ENCODE peak calls at places on chromosomes 2 and 18, in six cellular contexts. G is lung, T is AG10803, X is cardiac fibroblast, A is A549, E is kidney epithelial cell. S is an unnamed sample.

GRCh38 chr2:3608373-3609278 is 13.7 kb downstream of the COLEC11 start:
- DNase-seq in G (no peak), T (no peak), X (no peak), A (no peak), E (no peak), S (no peak)

GRCh38 chr2:130387804-130388203 is 31.9 kb downstream of the PTPN18 start:
- DNase-seq in G (no peak), T (no peak), X (peak), A (no peak), E (no peak), S (no peak)

GRCh38 chr2:128301501-128301966 is 17.1 kb downstream of the HS6ST1 start:
- DNase-seq in G (no peak), T (peak), X (peak), A (no peak), E (peak), S (peak)

GRCh38 chr2:68987051-68987503 is 12.6 kb downstream of the GKN1 start:
- DNase-seq in G (no peak), T (no peak), X (peak), A (no peak), E (no peak), S (no peak)

GRCh38 chr18:22465859-22466602 is 48.3 kb upstream of the CTAGE1 start:
- DNase-seq in G (peak), T (peak), X (peak), A (peak), E (peak), S (peak)

GRCh38 chr2:188668017-188668663 is 306.0 kb upstream of the COL3A1 start:
- DNase-seq in G (peak), T (peak), X (peak), A (no peak), E (no peak), S (peak)

GRCh38 chr2:11698009-11698922 is 28.3 kb upstream of the NTSR2 start:
- DNase-seq in G (no peak), T (peak), X (peak), A (no peak), E (no peak), S (peak)

GRCh38 chr2:172848549-172848948 is 112.9 kb downstream of the RAPGEF4 start:
- DNase-seq in G (no peak), T (no peak), X (no peak), A (no peak), E (no peak), S (no peak)

GRCh38 chr2:127145255-127145899 is 38.4 kb upstream of the BIN1 start:
- DNase-seq in G (no peak), T (peak), X (no peak), A (no peak), E (no peak), S (peak)

GRCh38 chr2:129646107-129646506 is 333.4 kb upstream of the RAB6C start:
- DNase-seq in G (no peak), T (no peak), X (no peak), A (no peak), E (no peak), S (no peak)

GRCh38 chr2:218745559-218746469 is 35.2 kb downstream of the TTLL4 start:
- DNase-seq in G (no peak), T (peak), X (peak), A (no peak), E (no peak), S (peak)

GRCh38 chr2:120735750-120736170 is at the start of gene GLI2:
- DNase-seq in G (peak), T (peak), X (peak), A (peak), E (peak), S (peak)

GRCh38 chr2:176080540-176081355 is 3.0 kb downstream of the EVX2 start:
- DNase-seq in G (no peak), T (no peak), X (no peak), A (no peak), E (no peak), S (no peak)

GRCh38 chr2:69754633-69755032 is 12.7 kb downstream of the ANXA4 start:
- DNase-seq in G (no peak), T (no peak), X (no peak), A (no peak), E (no peak), S (no peak)

GRCh38 chr2:112869258-112869842 is 32.8 kb upstream of the IL1B start:
- DNase-seq in G (peak), T (peak), X (peak), A (no peak), E (no peak), S (peak)

GRCh38 chr2:230602562-230603230 is 109.9 kb upstream of the CAB39 start:
- DNase-seq in G (no peak), T (no peak), X (no peak), A (no peak), E (no peak), S (no peak)

GRCh38 chr2:146764301-146764700 is 1080.5 kb upstream of the ACVR2A start:
- DNase-seq in G (no peak), T (no peak), X (peak), A (no peak), E (no peak), S (no peak)

GRCh38 chr2:74222300-74222650 is 23.9 kb downstream of the MTHFD2 start:
- DNase-seq in G (no peak), T (no peak), X (no peak), A (no peak), E (no peak), S (no peak)

GRCh38 chr2:207770602-207771404 is 1.1 kb upstream of the FZD5 start:
- DNase-seq in G (no peak), T (peak), X (no peak), A (no peak), E (no peak), S (no peak)

GRCh38 chr2:221596192-221596591 is 24.1 kb upstream of the EPHA4 start:
- DNase-seq in G (no peak), T (peak), X (peak), A (no peak), E (no peak), S (peak)

GRCh38 chr2:26745609-26746327 is 18.3 kb upstream of the SLC35F6 start:
- DNase-seq in G (peak), T (peak), X (peak), A (peak), E (no peak), S (peak)

GRCh38 chr2:113407446-113408099 is 29.9 kb upstream of the ZNG1B start:
- DNase-seq in G (no peak), T (no peak), X (no peak), A (peak), E (no peak), S (peak)

GRCh38 chr2:58350484-58350883 is 109.4 kb upstream of the FANCL start:
- DNase-seq in G (no peak), T (no peak), X (no peak), A (no peak), E (no peak), S (no peak)

GRCh38 chr2:85655961-85656403 is 12.0 kb downstream of the SFTPB start:
- DNase-seq in G (no peak), T (peak), X (no peak), A (peak), E (no peak), S (peak)

GRCh38 chr2:100900156-100900795 is 80.3 kb downstream of the NPAS2 start:
- DNase-seq in G (no peak), T (no peak), X (no peak), A (no peak), E (no peak), S (no peak)

DNA sequence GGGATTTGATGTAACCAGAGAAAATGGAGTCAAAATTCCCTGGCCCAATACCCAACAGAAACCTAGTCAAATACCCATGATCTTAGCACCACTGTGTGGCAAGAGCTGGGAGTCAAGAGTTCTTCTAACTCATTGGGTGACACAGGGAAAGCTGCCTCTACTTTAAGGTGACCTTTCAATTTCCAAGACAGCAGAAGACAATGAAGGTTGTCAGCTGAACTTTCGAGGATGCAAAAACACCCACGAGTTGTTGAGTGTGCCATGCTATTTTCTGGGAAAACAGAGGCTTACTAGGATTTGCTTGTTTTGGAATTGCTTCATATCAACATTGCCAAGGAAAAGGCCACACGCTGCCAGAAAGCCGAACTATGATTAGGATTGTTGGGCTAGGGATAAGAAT is 61.6 kb upstream of the CYRIA start:
- DNase-seq in G (no peak), T (no peak), X (peak), A (no peak), E (no peak), S (no peak)
- TF ChIP-seq CTCF in G (no peak), T (peak), X (no peak), A (no peak), E (no peak), S (no peak)

GRCh38 chr18:6773777-6774176 is 44.3 kb downstream of the ARHGAP28 start:
- DNase-seq in G (no peak), T (no peak), X (no peak), A (no peak), E (no peak), S (no peak)
- H3K4me3 ChIP-seq in G (no peak), T (no peak), X (no peak), A (no peak), E (no peak), S (no peak)

GRCh38 chr18:12462242-12462641 is 54.5 kb downstream of the PRELID3A start:
- DNase-seq in G (no peak), T (no peak), X (no peak), A (no peak), E (no peak), S (no peak)
- TF ChIP-seq CTCF in G (no peak), T (peak), X (no peak), A (no peak), E (no peak), S (no peak)

GRCh38 chr18:39942702-39943101 is 2012.3 kb upstream of the PIK3C3 start:
- DNase-seq in G (no peak), T (no peak), X (no peak), A (no peak), E (no peak), S (no peak)
- H3K4me3 ChIP-seq in G (no peak), T (no peak), X (no peak), A (no peak), E (no peak), S (no peak)

DNA sequence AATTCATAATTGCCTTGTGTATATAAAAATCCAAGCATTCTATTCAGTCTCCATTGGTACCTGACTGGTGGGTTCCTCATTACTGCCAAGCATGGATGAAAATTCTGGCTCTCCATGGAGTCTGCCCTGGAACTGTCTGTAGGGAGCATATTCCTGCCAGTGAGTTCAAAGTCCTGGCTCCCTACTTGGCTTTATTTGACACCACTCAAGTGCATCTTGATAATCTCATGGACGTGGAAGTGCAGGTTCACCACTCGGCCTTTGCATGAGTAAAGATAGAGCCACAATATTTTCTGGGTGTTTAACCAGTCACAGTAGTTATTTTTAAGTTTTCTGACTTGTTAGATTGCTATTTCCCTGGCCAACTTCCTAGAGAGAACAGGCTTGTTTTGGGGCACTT is 63.5 kb downstream of the CNTNAP5 start:
- DNase-seq in G (no peak), T (no peak), X (no peak), A (no peak), E (no peak), S (no peak)
- TF ChIP-seq CTCF in G (no peak), T (no peak), X (no peak), A (no peak), E (no peak), S (no peak)

S was measured in foreskin fibroblast.